ENCODE peak calls at places on chromosomes 13 and 19, in seven cellular contexts. W, P, S, N, J, Z and R are unnamed samples.

GRCh38 chr13:78787189-78787588 is 128.2 kb upstream of the OBI1 start:
- DNase-seq in P (no peak), N (no peak), W (no peak), S (no peak), Z (no peak), J (no peak), R (no peak)

GRCh38 chr19:18401580-18402112 is 4.2 kb upstream of the LRRC25 start:
- DNase-seq in J (peak), N (no peak), Z (no peak), S (no peak), P (no peak), W (peak), R (peak)

GRCh38 chr19:35720648-35721047 is 2.8 kb downstream of the KMT2B start:
- DNase-seq in P (no peak), S (no peak), N (no peak), Z (no peak), J (no peak), W (no peak), R (no peak)

GRCh38 chr19:3606690-3607289 is at the start of gene TBXA2R:
- DNase-seq in N (peak), J (peak), P (peak), Z (peak), S (peak), W (peak), R (peak)

GRCh38 chr19:33221641-33222040 is 4.0 kb downstream of the SLC7A10 start:
- DNase-seq in Z (no peak), P (no peak), J (no peak), N (no peak), S (no peak), W (no peak), R (no peak)

GRCh38 chr19:17454579-17454978 is 6.1 kb upstream of the TMEM221 start:
- DNase-seq in W (no peak), Z (peak), S (no peak), N (no peak), P (no peak), J (no peak), R (peak)

GRCh38 chr13:49113526-49114286 is 106.4 kb upstream of the MLNR start:
- DNase-seq in P (no peak), W (peak), S (no peak), Z (no peak), N (no peak), J (no peak), R (no peak)

GRCh38 chr19:6071103-6071485 is 39.2 kb downstream of the RFX2 start:
- DNase-seq in Z (no peak), J (no peak), P (no peak), N (no peak), W (peak), S (no peak), R (no peak)